ENCODE peak calls at places on chromosomes 12 and 14, in eight cellular contexts. X is lung microvascular endothelial cell; Z is Calu3; V is mesothelial cell of epicardium; R is tibial nerve; B is KBM-7; G is neural crest cell; J is activated CD4-positive, alpha-beta T cell treated with anti-CD3 and anti-CD28 coated beads, Interleukin-2, amount 50 U/mL, for 48 hours. A is an unnamed sample.

GRCh38 chr12:48813464-48814312 is 4.6 kb upstream of the CACNB3 start:
- DNase-seq in B (peak), V (no peak), Z (no peak), G (no peak), X (no peak), R (no peak), J (no peak), A (no peak)

GRCh38 chr12:1212529-1212928 is 221.5 kb downstream of the ERC1 start:
- DNase-seq in V (no peak), J (no peak), Z (no peak), R (no peak), B (no peak), G (no peak), X (no peak), A (no peak)

GRCh38 chr12:89040146-89040964 is 311.9 kb downstream of the DUSP6 start:
- DNase-seq in J (peak), Z (no peak), R (no peak), X (peak), V (no peak), G (no peak), B (peak), A (peak)

GRCh38 chr12:80763874-80764273 is 47.2 kb downstream of the MYF5 start:
- DNase-seq in R (no peak), X (peak), Z (peak), G (peak), V (no peak), B (peak), J (no peak), A (peak)

GRCh38 chr14:55099741-55100140 is 29.3 kb upstream of the LGALS3 start:
- DNase-seq in B (no peak), G (no peak), R (no peak), J (no peak), X (no peak), V (no peak), Z (no peak), A (no peak)

GRCh38 chr14:55071051-55071450 is 19.6 kb downstream of the MAPK1IP1L start:
- DNase-seq in V (no peak), Z (no peak), B (no peak), G (no peak), J (no peak), R (no peak), X (peak), A (no peak)

GRCh38 chr12:66942741-66943465 is 264.0 kb upstream of the GRIP1 start:
- DNase-seq in V (no peak), B (no peak), X (no peak), Z (no peak), R (no peak), J (no peak), G (no peak), A (no peak)

GRCh38 chr14:81062816-81063215 is 107.4 kb downstream of the TSHR start:
- DNase-seq in J (no peak), X (no peak), B (peak), V (no peak), G (no peak), R (no peak), Z (peak), A (peak)

GRCh38 chr14:51020024-51020710 is 74.7 kb downstream of the TRIM9 start:
- DNase-seq in G (no peak), V (no peak), B (no peak), X (no peak), R (no peak), Z (no peak), J (no peak), A (no peak)

GRCh38 chr14:49920935-49921334 is 28.1 kb downstream of the ARF6 start:
- DNase-seq in X (no peak), G (no peak), R (no peak), J (no peak), V (no peak), B (no peak), Z (no peak), A (peak)

GRCh38 chr12:12600659-12601058 is 11.0 kb upstream of the CREBL2 start:
- DNase-seq in Z (no peak), G (no peak), B (peak), J (no peak), X (no peak), R (no peak), V (no peak), A (peak)

GRCh38 chr12:104969328-104969727 is 11.2 kb upstream of the SLC41A2 start:
- DNase-seq in R (no peak), B (no peak), X (no peak), J (no peak), G (no peak), Z (no peak), V (no peak), A (no peak)

GRCh38 chr14:64943981-64944520 is 1.5 kb upstream of the GPX2 start:
- DNase-seq in X (no peak), R (no peak), Z (no peak), V (no peak), B (no peak), G (no peak), J (no peak), A (no peak)

GRCh38 chr12:130335517-130336392 is 1.9 kb upstream of the PIWIL1 start:
- DNase-seq in R (no peak), J (peak), V (no peak), B (peak), X (peak), Z (peak), G (peak), A (peak)

GRCh38 chr12:12992418-12993175 is 7.5 kb downstream of the HEBP1 start:
- DNase-seq in V (no peak), J (no peak), R (no peak), B (peak), X (peak), G (no peak), Z (no peak), A (peak)

GRCh38 chr14:54175298-54175942 is 218.8 kb upstream of the BMP4 start:
- DNase-seq in Z (peak), V (peak), R (peak), G (peak), B (peak), X (peak), J (peak), A (peak)

GRCh38 chr12:101097829-101098580 is 112.0 kb downstream of the SLC5A8 start:
- DNase-seq in X (no peak), R (no peak), Z (no peak), B (no peak), J (no peak), G (no peak), V (no peak), A (no peak)

GRCh38 chr12:122860854-122861585 is 25.8 kb downstream of the HIP1R start:
- DNase-seq in G (no peak), V (no peak), X (no peak), R (peak), J (no peak), B (no peak), Z (no peak), A (no peak)

GRCh38 chr12:24079083-24079482 is 129.6 kb upstream of the SOX5 start:
- DNase-seq in B (no peak), X (no peak), V (no peak), Z (no peak), J (no peak), R (no peak), G (no peak), A (no peak)

GRCh38 chr12:87848248-87848868 is 180.8 kb downstream of the C12orf50 start:
- DNase-seq in J (no peak), R (no peak), Z (peak), V (no peak), G (peak), B (peak), X (peak), A (peak)

GRCh38 chr12:127241056-127241830 is 1025.7 kb upstream of the TMEM132C start:
- DNase-seq in G (no peak), V (no peak), Z (no peak), B (no peak), X (no peak), R (peak), J (no peak), A (no peak)

GRCh38 chr14:89551955-89552354 is 134.9 kb upstream of the FOXN3 start:
- DNase-seq in X (no peak), G (no peak), J (no peak), R (no peak), B (no peak), V (no peak), Z (no peak), A (no peak)

GRCh38 chr12:122474324-122474716 is 26.4 kb downstream of the ZCCHC8 start:
- DNase-seq in B (no peak), G (no peak), V (no peak), J (no peak), Z (no peak), X (no peak), R (no peak), A (no peak)

GRCh38 chr12:84243686-84244085 is 668.9 kb downstream of the SLC6A15 start:
- DNase-seq in B (no peak), J (no peak), X (no peak), Z (no peak), V (no peak), G (no peak), R (no peak), A (no peak)

GRCh38 chr12:47651368-47652254 is 54.2 kb downstream of the RPAP3 start:
- DNase-seq in B (peak), X (peak), V (no peak), R (peak), Z (peak), G (peak), J (peak), A (peak)

GRCh38 chr14:87066221-87066817 is 926.7 kb downstream of the GALC start:
- DNase-seq in J (no peak), R (no peak), Z (no peak), V (no peak), X (no peak), G (no peak), B (no peak), A (peak)

GRCh38 chr12:24904871-24905270 is 44.0 kb downstream of the BCAT1 start:
- DNase-seq in Z (no peak), G (no peak), R (no peak), B (no peak), J (no peak), V (no peak), X (no peak), A (no peak)

GRCh38 chr12:117096643-117097042 is 2.6 kb downstream of the TESC start:
- DNase-seq in V (no peak), G (no peak), J (no peak), R (no peak), B (no peak), Z (no peak), X (no peak), A (no peak)

GRCh38 chr14:64196668-64197411 is 97.3 kb downstream of the ESR2 start:
- DNase-seq in R (no peak), X (peak), Z (no peak), G (peak), V (no peak), J (peak), B (peak), A (no peak)

GRCh38 chr12:49336645-49337584 is at the start of gene C1QL4:
- DNase-seq in V (peak), X (peak), J (peak), B (peak), G (peak), R (peak), Z (peak), A (peak)

GRCh38 chr12:110124184-110124995 is at the start of gene IFT81:
- DNase-seq in G (peak), X (peak), B (peak), Z (peak), V (peak), J (peak), R (peak), A (peak)

GRCh38 chr12:112664569-112664968 is 127.0 kb upstream of the RPH3A start:
- DNase-seq in Z (peak), G (peak), J (peak), V (peak), X (peak), R (no peak), B (peak), A (peak)

GRCh38 chr12:29288031-29288430 is 92.9 kb downstream of the ERGIC2 start:
- DNase-seq in V (no peak), Z (no peak), R (no peak), G (no peak), B (no peak), X (no peak), J (no peak), A (no peak)

GRCh38 chr12:26744697-26745440 is 88.1 kb downstream of the ITPR2 start:
- DNase-seq in Z (no peak), R (no peak), G (no peak), V (no peak), X (no peak), J (no peak), B (no peak), A (no peak)

GRCh38 chr14:102058146-102058545 is 28.7 kb downstream of the HSP90AA1 start:
- DNase-seq in Z (no peak), X (no peak), R (no peak), G (no peak), B (no peak), J (no peak), V (no peak), A (no peak)

A was measured in NB4.